ENCODE peak calls at places on chromosomes 12 and 14, in five cellular contexts. I, F, D, Z and N are unnamed samples.

GRCh38 chr12:116346222-116346621 is 68.7 kb upstream of the MED13L start:
- DNase-seq in F (peak; percentile 81), I (no peak), Z (no peak), D (no peak), N (peak; percentile 62)

GRCh38 chr12:8948711-8949524 is 527 bp downstream of the M6PR start:
- DNase-seq in D (no peak), Z (no peak), I (no peak), F (peak; percentile 75), N (no peak)

GRCh38 chr12:91109148-91109564 is 2.1 kb downstream of the LUM start:
- DNase-seq in Z (peak; percentile 76), F (peak; percentile 77), D (peak; percentile 59), I (peak; percentile 81), N (peak; percentile 95)

GRCh38 chr14:22220427-22220826 is 368.6 kb downstream of the DAD1 start:
- DNase-seq in Z (no peak), I (no peak), D (no peak), F (no peak), N (no peak)

GRCh38 chr12:86233126-86233525 is 23.1 kb downstream of the MGAT4C start:
- DNase-seq in I (no peak), F (no peak), D (no peak), Z (no peak), N (no peak)

GRCh38 chr14:89702151-89702936 is 252.2 kb downstream of the EFCAB11 start:
- DNase-seq in I (peak; percentile 54), D (no peak), F (no peak), Z (peak; percentile 55), N (peak; percentile 61)

GRCh38 chr12:41801261-41801660 is 343.4 kb downstream of the GXYLT1 start:
- DNase-seq in D (no peak), Z (no peak), F (no peak), I (no peak), N (no peak)

GRCh38 chr12:117148642-117149041 is 41.6 kb downstream of the FBXO21 start:
- DNase-seq in Z (no peak), F (no peak), I (no peak), D (no peak), N (no peak)

GRCh38 chr12:118059645-118060275 is 1.2 kb downstream of the WSB2 start:
- DNase-seq in Z (no peak), I (no peak), D (no peak), F (no peak), N (no peak)

GRCh38 chr14:45112886-45113772 is 21.2 kb downstream of the FKBP3 start:
- DNase-seq in Z (no peak), F (no peak), I (no peak), D (no peak), N (no peak)

GRCh38 chr14:83071888-83072501 is 1538.3 kb upstream of the SEL1L start:
- DNase-seq in I (no peak), F (peak; percentile 45), D (no peak), Z (no peak), N (no peak)

GRCh38 chr12:20369164-20370000 is 1.0 kb downstream of the PDE3A start:
- DNase-seq in Z (peak; percentile 78), F (peak; percentile 77), D (peak; percentile 15), I (peak; percentile 89), N (peak; percentile 95)

GRCh38 chr14:27528328-27528727 is 930.5 kb upstream of the NOVA1 start:
- DNase-seq in I (no peak), F (peak; percentile 62), Z (no peak), D (no peak), N (no peak)

GRCh38 chr12:119375619-119376018 is 41.1 kb downstream of the CCDC60 start:
- DNase-seq in I (no peak), F (no peak), Z (no peak), D (no peak), N (no peak)

DNA sequence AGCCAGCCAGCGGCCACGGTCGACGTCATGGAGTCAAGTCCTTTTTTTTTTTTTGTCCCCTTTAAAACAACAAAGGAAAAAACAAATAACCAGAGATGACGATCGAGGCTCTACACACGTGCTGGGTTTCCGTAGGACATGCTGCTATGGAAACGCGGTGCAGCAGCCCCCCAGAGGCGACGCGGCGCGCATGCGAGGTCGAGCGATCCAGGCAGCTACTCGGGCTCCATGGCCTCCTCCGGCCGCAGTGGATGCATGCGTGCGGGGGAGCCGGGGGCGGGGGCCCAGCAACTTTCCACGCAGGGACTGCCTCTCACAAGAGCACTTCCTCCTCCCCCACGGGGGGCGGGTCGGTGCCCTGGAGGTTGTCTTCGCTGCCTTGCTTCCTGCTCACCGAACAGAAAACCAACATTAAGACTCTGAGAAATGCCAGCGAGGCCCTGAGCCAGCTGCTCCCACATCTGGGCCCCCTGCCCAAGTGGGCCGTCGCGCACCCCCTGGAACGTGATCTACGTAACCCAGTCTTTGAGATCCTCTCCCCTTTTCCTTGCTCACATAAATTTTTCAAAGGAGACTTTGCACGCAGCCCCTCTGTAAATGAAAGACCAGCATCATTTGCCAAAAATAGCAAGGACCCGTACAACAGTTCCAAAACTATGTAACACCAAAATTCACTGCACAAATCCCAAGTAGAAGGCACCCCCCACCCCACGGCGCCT is 30.7 kb downstream of the P2RX4 start:
- DNase-seq in F (peak; percentile 49), I (peak; percentile 79), Z (peak; percentile 84), D (no peak), N (peak; percentile 94)
- H3K4me3 ChIP-seq in F (no peak overlapping the region), I (peak overlapping the region; percentile 49), Z (peak overlapping the region; percentile 29), D (no peak overlapping the region), N (no peak overlapping the region)

GRCh38 chr12:23686095-23686494 is 263.4 kb downstream of the SOX5 start:
- DNase-seq in Z (no peak), F (no peak), D (no peak), I (no peak), N (no peak)

GRCh38 chr12:23681237-23681636 is 268.2 kb downstream of the SOX5 start:
- DNase-seq in F (no peak), Z (no peak), I (no peak), D (no peak), N (no peak)

GRCh38 chr12:23684121-23684520 is 265.3 kb downstream of the SOX5 start:
- DNase-seq in I (no peak), Z (no peak), F (no peak), D (no peak), N (no peak)
- H3K27ac ChIP-seq in I (no peak overlapping the region), Z (no peak overlapping the region), F (no peak overlapping the region), D (no peak overlapping the region), N (no peak overlapping the region)

DNA sequence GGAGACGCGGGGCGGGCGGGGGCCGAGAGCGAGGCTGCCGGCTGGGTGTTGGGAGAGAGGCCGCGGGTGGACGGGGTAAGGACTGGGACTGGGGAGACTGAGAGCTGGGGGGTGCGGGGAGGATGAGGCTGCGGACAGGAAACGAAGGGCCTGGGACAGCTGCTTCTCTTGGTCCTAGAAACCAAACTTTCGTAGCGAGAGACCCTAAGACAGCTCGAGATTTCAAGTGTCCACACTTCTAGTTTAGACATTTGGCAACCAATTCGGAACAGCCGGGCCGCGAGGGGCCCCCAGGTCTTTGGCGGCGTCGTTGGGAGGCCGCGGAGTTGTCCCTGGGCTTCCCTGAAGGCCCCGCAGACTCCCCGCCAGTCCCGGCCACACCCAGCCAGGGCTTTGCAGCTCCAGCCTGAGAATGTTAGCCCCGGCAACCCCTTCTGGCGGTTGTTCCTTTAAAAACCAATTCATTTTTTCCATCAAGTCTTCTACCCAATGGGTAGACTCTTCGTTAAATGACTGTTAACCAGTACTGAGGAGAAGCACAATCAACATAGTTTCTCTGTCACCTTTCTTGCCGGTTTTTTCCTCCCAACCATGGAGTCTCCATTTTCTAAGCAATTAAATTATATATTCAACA is 11.5 kb downstream of the NKX2-1 start:
- DNase-seq in D (no peak), I (no peak), Z (no peak), F (peak; percentile 66), N (no peak)
- H3K9me3 ChIP-seq in D (no peaks in the 10 kb centered on the region), I (no peaks in the 10 kb centered on the region), Z (no peaks in the 10 kb centered on the region), F (no peaks in the 10 kb centered on the region), N (no peaks in the 10 kb centered on the region)

DNA sequence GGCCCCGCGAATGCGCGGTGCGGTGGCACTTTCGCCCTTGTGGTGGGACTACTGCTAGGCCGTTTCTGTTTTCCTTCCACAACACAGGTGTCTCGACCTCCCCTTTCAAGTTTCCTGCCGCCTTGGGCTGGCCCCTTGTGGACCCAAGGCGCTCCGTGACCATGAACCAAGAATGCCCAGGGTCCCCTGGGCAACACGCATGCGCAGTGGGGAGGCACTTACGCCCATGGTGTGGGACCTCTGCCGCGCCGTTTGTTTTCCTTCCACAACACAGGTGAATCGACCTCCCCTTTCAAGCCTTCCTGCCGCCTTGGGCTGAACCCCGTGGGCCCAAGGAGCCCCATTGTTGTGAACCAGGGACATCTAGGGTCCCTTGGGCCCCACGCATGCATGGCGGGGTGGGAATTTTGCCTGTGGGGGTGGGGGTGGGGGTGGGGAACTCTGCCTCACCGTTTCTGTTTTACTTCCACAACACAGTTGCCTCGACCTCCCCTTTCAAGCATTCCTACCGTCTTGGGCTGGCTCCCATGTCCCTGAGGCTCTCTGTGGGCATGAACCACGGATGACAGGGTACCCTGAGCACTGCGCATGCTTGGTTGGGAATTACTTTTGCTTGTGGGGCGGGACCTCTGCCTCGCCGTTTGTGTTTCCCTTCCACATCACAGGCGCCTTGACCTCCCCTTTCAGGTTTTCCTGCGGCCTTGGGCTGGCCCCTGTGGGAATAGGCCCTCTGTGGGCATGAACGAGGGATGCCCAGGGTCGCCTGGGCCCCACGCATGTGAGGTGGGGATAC is 355.1 kb downstream of the ALG10 start:
- DNase-seq in I (no peak), F (no peak), D (no peak), Z (no peak), N (no peak)
- H3K4me3 ChIP-seq in I (no peak overlapping the region), F (no peak overlapping the region), D (no peak overlapping the region), Z (no peak overlapping the region), N (no peak overlapping the region)

DNA sequence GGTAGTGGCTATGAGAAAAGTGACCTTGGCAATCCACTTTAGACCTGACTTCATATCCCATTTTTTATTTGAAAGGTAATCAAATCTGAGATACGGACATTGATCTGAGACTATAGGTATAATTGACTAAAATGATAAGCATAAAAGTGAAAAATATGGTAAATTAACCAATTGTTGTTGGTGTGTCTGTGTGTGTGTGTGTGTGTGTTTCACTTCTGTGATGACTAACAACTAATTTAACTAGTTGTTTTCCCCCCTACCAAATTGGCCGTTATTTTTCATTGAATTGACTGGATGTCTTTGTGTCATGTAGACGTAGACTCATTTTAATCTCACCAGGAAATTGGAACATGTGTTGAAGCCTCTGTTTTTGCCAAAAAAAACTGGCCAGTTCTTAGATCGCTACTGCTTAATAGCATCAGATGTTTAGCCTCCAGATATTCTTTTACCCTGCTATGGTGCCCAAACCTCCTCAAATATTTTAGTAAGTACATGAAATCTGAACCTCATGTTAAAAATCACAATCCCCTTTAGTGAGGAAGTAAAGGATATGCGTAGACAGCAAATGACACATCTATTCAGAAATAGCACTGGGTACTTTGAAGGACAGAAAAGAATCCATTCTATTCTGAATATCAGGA is 395.0 kb downstream of the EGLN3 start:
- DNase-seq in Z (no peak), I (no peak), D (no peak), F (no peak), N (no peak)
- H3K27ac ChIP-seq in Z (no peak overlapping the region), I (no peak overlapping the region), D (no peak overlapping the region), F (no peak overlapping the region), N (no peak overlapping the region)

GRCh38 chr14:97688626-97689336 is 891.6 kb downstream of the VRK1 start:
- DNase-seq in Z (no peak), D (no peak), I (no peak), F (no peak), N (no peak)
- H3K9me3 ChIP-seq in Z (no peaks in the 10 kb centered on the region), D (no peaks in the 10 kb centered on the region), I (no peaks in the 10 kb centered on the region), F (no peaks in the 10 kb centered on the region), N (no peaks in the 10 kb centered on the region)